ENCODE peak calls at places on chromosome 7, in six cellular contexts. N, D, H, G, B and R are unnamed samples. For H3K4me1, the result is how much of the 10 kb centered on the place peaks cover.

GRCh38 chr7:138407792-138408191 is 52.3 kb upstream of the TRIM24 start:
- DNase-seq in N (no peak), D (no peak), H (no peak), G (no peak), B (no peak), R (no peak)

GRCh38 chr7:1662101-1662500 is 8.0 kb upstream of the ELFN1 start:
- DNase-seq in N (no peak), D (no peak), H (no peak), G (no peak), B (peak), R (no peak)

GRCh38 chr7:111362660-111363059 is 199.6 kb downstream of the IMMP2L start:
- DNase-seq in N (no peak), D (peak), H (no peak), G (no peak), B (no peak), R (no peak)

GRCh38 chr7:34497153-34497777 is 160.8 kb upstream of the NPSR1 start:
- DNase-seq in N (no peak), D (no peak), H (no peak), G (no peak), B (no peak), R (no peak)

GRCh38 chr7:137538361-137538762 is 194.8 kb upstream of the PTN start:
- DNase-seq in N (no peak), D (peak), H (no peak), G (no peak), B (no peak), R (no peak)

GRCh38 chr7:156759143-156759542 is 118.6 kb downstream of the RNF32 start:
- DNase-seq in N (no peak), D (no peak), H (no peak), G (no peak), B (no peak), R (no peak)

GRCh38 chr7:137000621-137001020 is 132.2 kb downstream of the CHRM2 start:
- DNase-seq in N (no peak), D (no peak), H (no peak), G (no peak), B (no peak), R (no peak)

GRCh38 chr7:254337-255037 is 35.5 kb upstream of the FOXL3 start:
- DNase-seq in N (no peak), D (no peak), H (no peak), G (no peak), B (no peak), R (no peak)

GRCh38 chr7:138460649-138461607 is 869 bp downstream of the TRIM24 start:
- DNase-seq in N (peak), D (peak), H (peak), G (no peak), B (no peak), R (peak)

GRCh38 chr7:27194641-27195379 is 5.1 kb downstream of the HOXA13 start:
- DNase-seq in N (no peak), D (no peak), H (peak), G (no peak), B (no peak), R (no peak)

GRCh38 chr7:42315096-42315495 is 78.1 kb upstream of the GLI3 start:
- DNase-seq in N (no peak), D (no peak), H (no peak), G (no peak), B (no peak), R (no peak)

GRCh38 chr7:64849250-64849923 is 53.7 kb upstream of the ZNF273 start:
- DNase-seq in N (peak), D (peak), H (no peak), G (no peak), B (no peak), R (no peak)

GRCh38 chr7:155141562-155141961 is 71.4 kb downstream of the HTR5A start:
- DNase-seq in N (no peak), D (no peak), H (no peak), G (no peak), B (no peak), R (no peak)

GRCh38 chr7:130289478-130289877 is 3.5 kb upstream of the CPA4 start:
- DNase-seq in N (no peak), D (no peak), H (no peak), G (no peak), B (no peak), R (no peak)

GRCh38 chr7:84060760-84061261 is 133.8 kb downstream of the SEMA3A start:
- DNase-seq in N (no peak), D (peak), H (no peak), G (peak), B (no peak), R (no peak)

GRCh38 chr7:140005754-140006503 is 56.8 kb downstream of the PARP12 start:
- DNase-seq in N (peak), D (no peak), H (no peak), G (no peak), B (peak), R (no peak)

GRCh38 chr7:135217645-135218509 is 6.6 kb upstream of the WDR91 start:
- DNase-seq in N (no peak), D (no peak), H (no peak), G (no peak), B (no peak), R (no peak)

GRCh38 chr7:4519819-4520520 is 162.1 kb upstream of the FOXK1 start:
- DNase-seq in N (no peak), D (no peak), H (no peak), G (no peak), B (no peak), R (no peak)

GRCh38 chr7:94698275-94698674 is 42.3 kb upstream of the SGCE start:
- DNase-seq in N (peak), D (peak), H (no peak), G (peak), B (no peak), R (no peak)

GRCh38 chr7:127761196-127761595 is 109.2 kb downstream of the SND1 start:
- DNase-seq in N (no peak), D (no peak), H (no peak), G (no peak), B (no peak), R (no peak)

GRCh38 chr7:30566596-30566995 is 28.1 kb upstream of the GARS1 start:
- DNase-seq in N (no peak), D (no peak), H (no peak), G (no peak), B (no peak), R (no peak)

GRCh38 chr7:6413637-6414036 is 34.1 kb downstream of the DAGLB start:
- DNase-seq in N (no peak), D (no peak), H (no peak), G (no peak), B (no peak), R (no peak)

GRCh38 chr7:130356121-130356759 is 11.6 kb downstream of the CPA5 start:
- DNase-seq in N (peak), D (peak), H (no peak), G (peak), B (no peak), R (no peak)

DNA sequence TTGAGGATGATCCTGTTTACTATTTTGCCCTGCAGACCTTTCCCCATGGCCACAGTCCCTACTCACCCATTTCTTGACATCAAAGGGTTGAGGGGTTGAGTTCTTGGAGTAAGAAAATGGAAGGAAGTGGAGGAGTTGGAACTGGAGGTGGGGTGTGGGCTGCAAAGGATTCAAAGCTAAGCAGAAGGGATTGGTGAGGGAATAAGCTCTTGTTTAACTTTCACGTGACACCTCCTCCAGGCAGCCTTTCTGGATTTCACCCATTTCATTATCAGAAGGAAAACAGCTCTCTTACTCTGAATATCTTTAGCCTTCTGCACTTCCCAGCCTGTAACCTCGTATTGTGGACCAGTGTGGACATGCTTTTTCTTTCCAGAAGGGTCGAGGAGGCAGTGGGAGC is 13.7 kb downstream of the MOSPD3 start:
- DNase-seq in N (no peak), D (no peak), H (no peak), G (no peak), B (no peak), R (no peak)
- H3K27ac ChIP-seq in N (no peak), D (no peak), H (no peak), G (no peak), B (peak), R (peak)

DNA sequence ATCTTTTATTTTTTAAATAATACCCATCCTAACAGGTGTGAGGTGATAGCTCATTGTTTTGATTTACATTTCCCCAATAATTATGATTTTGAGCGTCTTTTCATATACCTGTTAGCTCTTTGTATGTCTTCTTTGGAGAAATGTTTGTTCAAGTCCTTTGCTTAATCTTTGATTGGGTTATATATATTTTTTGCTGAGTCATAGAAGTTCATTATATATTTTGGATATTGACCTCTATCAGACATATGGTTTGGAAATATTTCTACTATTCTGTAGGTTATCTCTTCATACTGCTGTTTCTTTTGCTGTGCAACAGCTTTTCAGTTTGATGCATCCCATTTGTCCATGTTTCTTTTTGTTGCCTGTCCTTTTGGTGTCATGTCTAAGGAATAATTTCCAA is 23.6 kb upstream of the HYAL4 start:
- DNase-seq in N (no peak), D (no peak), H (no peak), G (no peak), B (no peak), R (no peak)
- H3K4me1 ChIP-seq in N (under half), D (under half), H (under half), G (under half), B (under half), R (under half)

GRCh38 chr7:44988718-44989117 is 9.9 kb upstream of the MYO1G start:
- DNase-seq in N (no peak), D (no peak), H (no peak), G (no peak), B (peak), R (no peak)

GRCh38 chr7:44986218-44987053 is 7.6 kb upstream of the MYO1G start:
- DNase-seq in N (peak), D (peak), H (peak), G (peak), B (peak), R (peak)

GRCh38 chr7:44989132-44989531 is 10.3 kb upstream of the MYO1G start:
- DNase-seq in N (no peak), D (no peak), H (no peak), G (no peak), B (no peak), R (no peak)

GRCh38 chr7:44987996-44988395 is 9.2 kb upstream of the MYO1G start:
- DNase-seq in N (no peak), D (no peak), H (no peak), G (no peak), B (peak), R (no peak)

GRCh38 chr7:44990520-44991023 is 9.4 kb upstream of the CCM2 start:
- DNase-seq in N (no peak), D (peak), H (no peak), G (no peak), B (peak), R (no peak)
- H3K27ac ChIP-seq in N (no peak), D (peak), H (no peak), G (no peak), B (no peak), R (no peak)

GRCh38 chr7:143015102-143015501 is 11.8 kb downstream of the OR9A2 start:
- DNase-seq in N (no peak), D (no peak), H (no peak), G (no peak), B (no peak), R (no peak)
- H3K4me1 ChIP-seq in N (under half), D (under half), H (under half), G (under half), B (under half), R (under half)

DNA sequence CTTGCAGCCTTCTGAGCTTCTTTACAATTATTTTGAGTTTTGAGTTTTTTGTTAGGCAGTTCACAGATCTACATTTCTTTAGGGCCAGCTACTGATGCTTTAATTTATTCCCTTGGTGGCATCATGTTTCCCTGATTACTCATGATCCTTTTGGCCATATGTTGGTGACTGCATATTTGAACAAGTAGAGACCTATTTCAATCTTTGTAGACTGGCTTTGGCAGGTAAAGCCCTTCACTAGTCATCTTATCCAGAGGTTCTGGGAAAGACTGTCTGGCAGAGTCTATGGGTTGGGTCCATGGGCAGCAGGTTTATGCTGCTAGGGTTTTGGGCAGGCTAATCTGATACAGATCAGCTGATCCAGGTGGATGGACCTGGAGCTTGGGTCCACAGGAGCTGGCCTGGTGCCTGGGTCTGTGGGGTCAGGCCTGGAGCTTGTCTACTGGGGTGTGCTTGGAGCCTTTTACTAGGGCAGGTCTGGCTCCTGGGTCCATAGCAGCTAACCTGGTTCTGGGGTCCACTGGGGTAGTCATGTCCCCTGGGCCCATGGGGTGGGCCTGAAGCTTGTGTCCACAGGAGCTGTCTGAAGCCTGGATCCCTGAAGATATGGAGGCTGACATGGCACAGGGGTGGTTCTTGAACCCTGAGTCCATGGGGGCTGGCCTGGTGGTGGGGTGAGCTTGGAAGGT is 72.7 kb downstream of the GPR85 start:
- DNase-seq in N (no peak), D (no peak), H (no peak), G (no peak), B (no peak), R (no peak)
- H3K27ac ChIP-seq in N (no peak), D (no peak), H (no peak), G (no peak), B (no peak), R (no peak)

GRCh38 chr7:16940777-16941176 is 59.0 kb upstream of the AGR3 start:
- DNase-seq in N (no peak), D (no peak), H (no peak), G (no peak), B (no peak), R (no peak)
- H3K4me1 ChIP-seq in N (under half), D (under half), H (under half), G (under half), B (under half), R (under half)

GRCh38 chr7:100118388-100119074 is 627 bp downstream of the TAF6 start:
- DNase-seq in N (no peak), D (no peak), H (no peak), G (no peak), B (no peak), R (no peak)

GRCh38 chr7:100119701-100120517 is 475 bp downstream of the CNPY4 start:
- DNase-seq in N (peak), D (peak), H (peak), G (peak), B (peak), R (peak)

GRCh38 chr7:100122067-100122466 is 2.6 kb downstream of the CNPY4 start:
- DNase-seq in N (no peak), D (no peak), H (no peak), G (no peak), B (no peak), R (no peak)

GRCh38 chr7:100120518-100121085 is 1.2 kb downstream of the CNPY4 start:
- DNase-seq in N (no peak), D (no peak), H (no peak), G (no peak), B (no peak), R (no peak)

DNA sequence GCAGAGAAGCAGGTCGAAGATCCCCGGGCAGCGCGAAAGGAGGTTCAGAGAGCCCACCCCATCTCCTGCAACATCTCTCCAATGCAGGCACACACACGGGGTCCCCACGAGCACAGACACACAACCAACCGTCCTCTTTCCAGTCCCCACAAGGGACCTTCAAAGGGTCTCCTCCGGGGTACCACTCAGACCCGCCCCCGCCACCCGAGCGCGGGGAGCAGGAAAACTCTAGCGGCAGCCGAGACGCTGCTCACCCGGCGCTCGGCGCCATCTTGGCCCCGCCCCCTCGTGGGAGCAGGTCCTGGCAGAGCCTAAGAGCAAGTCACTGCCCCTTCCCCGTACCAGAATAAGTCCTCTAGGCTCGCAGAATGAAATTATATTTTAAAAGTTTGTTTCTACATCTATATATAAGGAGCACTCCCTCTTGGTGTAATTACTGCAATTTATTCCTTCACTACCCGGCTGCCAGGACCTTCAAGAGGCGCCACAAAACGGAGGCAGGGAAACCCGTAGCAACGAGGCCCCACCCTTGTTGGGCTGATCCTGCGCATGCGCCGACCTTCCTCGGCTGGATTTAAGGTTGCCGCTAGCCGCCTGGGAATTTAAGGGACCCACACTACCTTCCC is at the start of the genes CNPY4 and TAF6:
- DNase-seq in N (peak), D (peak), H (peak), G (peak), B (peak), R (peak)
- H3K27ac ChIP-seq in N (peak), D (peak), H (peak), G (peak), B (peak), R (peak)

GRCh38 chr7:150516956-150517355 is 2.3 kb downstream of the GIMAP7 start:
- DNase-seq in N (no peak), D (no peak), H (no peak), G (no peak), B (no peak), R (no peak)

GRCh38 chr7:150515752-150516151 is 1.1 kb downstream of the GIMAP7 start:
- DNase-seq in N (no peak), D (no peak), H (peak), G (no peak), B (no peak), R (no peak)

GRCh38 chr7:150513758-150514157 is 914 bp upstream of the GIMAP7 start:
- DNase-seq in N (no peak), D (no peak), H (no peak), G (no peak), B (peak), R (no peak)

GRCh38 chr7:150515248-150515647 is 576 bp downstream of the GIMAP7 start:
- DNase-seq in N (no peak), D (no peak), H (peak), G (no peak), B (no peak), R (no peak)

GRCh38 chr7:150514748-150515222 is at the start of gene GIMAP7:
- DNase-seq in N (no peak), D (no peak), H (peak), G (no peak), B (no peak), R (peak)
- H3K4me1 ChIP-seq in N (under half), D (under half), H (under half), G (under half), B (under half), R (under half)